ENCODE peak calls at places on chromosomes 7 and 10, in ten cellular contexts. Z is nucleus accumbens; L is activated naive CD4-positive, alpha-beta T cell treated with anti-CD3 and anti-CD28 coated beads, Interleukin-2, amount 50 U/mL, for 72 hours; P is foreskin melanocyte; G is fibroblast of mammary gland; V is T-helper 9 cell; J is brain microvascular endothelial cell; F is stimulated activated CD4-positive, alpha-beta T cell treated with anti-CD3 and anti-CD28 coated beads, Interleukin-15, amount 100 ng/mL, for 24 hours; K is germinal center; Y is iPS DF 19.7. N is an unnamed sample.

GRCh38 chr7:47254081-47255006 is 327.6 kb downstream of the TNS3 start:
- DNase-seq in P (peak), Z (peak), L (peak), J (peak), G (peak), Y (no peak), V (peak), K (peak), F (peak), N (peak)

GRCh38 chr7:55567495-55568070 is 4.7 kb downstream of the VOPP1 start:
- DNase-seq in P (no peak), L (no peak), G (no peak), J (no peak), V (no peak), Y (no peak), K (no peak), Z (no peak), F (no peak), N (peak)

GRCh38 chr10:126705131-126705530 is 34.6 kb upstream of the C10orf90 start:
- DNase-seq in Y (no peak), V (no peak), G (no peak), Z (no peak), L (no peak), K (no peak), J (no peak), P (no peak), F (no peak), N (no peak)

GRCh38 chr7:120227255-120227654 is 45.7 kb upstream of the KCND2 start:
- DNase-seq in F (no peak), J (no peak), V (no peak), P (no peak), L (no peak), G (no peak), K (no peak), Y (no peak), Z (no peak), N (no peak)

GRCh38 chr10:17375936-17376584 is 78.3 kb downstream of the ST8SIA6 start:
- DNase-seq in F (peak), G (peak), V (peak), Z (no peak), L (peak), P (no peak), J (peak), K (peak), Y (peak), N (peak)

GRCh38 chr10:14023612-14024348 is 306.9 kb downstream of the FRMD4A start:
- DNase-seq in L (no peak), F (no peak), J (no peak), G (no peak), P (peak), Z (no peak), V (no peak), Y (no peak), K (no peak), N (no peak)

GRCh38 chr7:154744226-154744860 is 258.6 kb downstream of the PAXIP1 start:
- DNase-seq in J (no peak), Z (no peak), V (no peak), K (peak), F (peak), Y (no peak), L (peak), P (no peak), G (no peak), N (peak)

GRCh38 chr10:97685395-97685958 is 1.6 kb downstream of the AVPI1 start:
- DNase-seq in V (no peak), P (no peak), L (no peak), J (peak), Z (no peak), K (no peak), G (peak), F (no peak), Y (no peak), N (no peak)

GRCh38 chr10:114544045-114544659 is 113.9 kb downstream of the ABLIM1 start:
- DNase-seq in J (no peak), V (peak), P (no peak), G (no peak), F (peak), K (peak), Z (no peak), Y (no peak), L (peak), N (peak)

GRCh38 chr10:69786791-69787190 is 14.9 kb upstream of the COL13A1 start:
- DNase-seq in Y (no peak), K (no peak), J (peak), G (peak), V (no peak), P (no peak), L (no peak), F (no peak), Z (no peak), N (no peak)

GRCh38 chr7:108492742-108493141 is 33.2 kb downstream of the PNPLA8 start:
- DNase-seq in V (no peak), G (no peak), Y (no peak), J (no peak), Z (no peak), K (no peak), F (no peak), P (no peak), L (no peak), N (no peak)

GRCh38 chr10:121928528-121928884 is 675 bp upstream of the ATE1 start:
- DNase-seq in L (no peak), Z (no peak), J (no peak), K (no peak), Y (no peak), G (peak), V (no peak), P (no peak), F (no peak), N (no peak)

GRCh38 chr7:19621740-19622139 is 87.1 kb downstream of the POLR1F start:
- DNase-seq in Y (no peak), Z (no peak), V (no peak), F (no peak), G (peak), P (peak), J (peak), K (no peak), L (no peak), N (no peak)

GRCh38 chr7:132076301-132077049 is 499.8 kb downstream of the PLXNA4 start:
- DNase-seq in F (no peak), V (no peak), Z (no peak), K (no peak), L (no peak), J (no peak), P (no peak), Y (no peak), G (no peak), N (no peak)

GRCh38 chr7:27640914-27641570 is 21.6 kb downstream of the HIBADH start:
- DNase-seq in J (peak), K (no peak), P (peak), G (peak), F (no peak), Y (no peak), V (no peak), Z (no peak), L (no peak), N (no peak)

GRCh38 chr10:124744688-124745055 is 494 bp upstream of the FAM53B start:
- DNase-seq in F (no peak), Z (no peak), L (no peak), V (no peak), K (no peak), P (no peak), G (peak), Y (no peak), J (peak), N (no peak)

GRCh38 chr7:45660901-45661211 is 86.7 kb downstream of the ADCY1 start:
- DNase-seq in G (no peak), K (no peak), J (no peak), L (no peak), Z (no peak), P (no peak), Y (no peak), V (no peak), F (no peak), N (no peak)

GRCh38 chr10:123997486-123998196 is 95.8 kb downstream of the CHST15 start:
- DNase-seq in V (no peak), F (no peak), Y (no peak), K (peak), P (peak), Z (no peak), J (peak), L (no peak), G (peak), N (no peak)

GRCh38 chr7:151248191-151249033 is at the start of gene SMARCD3:
- DNase-seq in P (no peak), G (peak), Z (peak), J (peak), F (peak), K (no peak), Y (no peak), V (no peak), L (no peak), N (no peak)

GRCh38 chr7:106095634-106096033 is 16.5 kb downstream of the SYPL1 start:
- DNase-seq in J (no peak), F (no peak), P (no peak), Y (no peak), V (no peak), Z (no peak), G (no peak), L (no peak), K (no peak), N (no peak)

GRCh38 chr7:74031403-74032190 is 3.6 kb downstream of the ELN start:
- DNase-seq in J (no peak), V (no peak), K (no peak), P (no peak), G (no peak), Y (no peak), L (no peak), Z (no peak), F (no peak), N (no peak)

GRCh38 chr7:16419859-16420258 is 1.5 kb downstream of the CRPPA start:
- DNase-seq in P (no peak), K (no peak), L (no peak), Z (no peak), J (no peak), G (no peak), Y (no peak), V (no peak), F (no peak), N (peak)

GRCh38 chr10:80443531-80443974 is 10.6 kb upstream of the TSPAN14 start:
- DNase-seq in K (no peak), F (no peak), J (no peak), V (no peak), P (peak), G (no peak), Y (no peak), Z (no peak), L (no peak), N (peak)

GRCh38 chr7:139153832-139154231 is 44.3 kb upstream of the ZC3HAV1 start:
- DNase-seq in F (no peak), L (no peak), Y (no peak), G (peak), J (peak), K (no peak), V (no peak), Z (no peak), P (peak), N (no peak)

GRCh38 chr7:80635998-80636397 is 2.4 kb upstream of the CD36 start:
- DNase-seq in V (no peak), K (no peak), Y (no peak), L (no peak), F (no peak), J (no peak), P (no peak), Z (no peak), G (no peak), N (no peak)

N was measured in activated CD8-positive, alpha-beta T cell treated with anti-CD3 and anti-CD28 coated beads for 36 hours.